ENCODE peak calls at places on chromosomes 7 and 10, in four cellular contexts. M, Q, T and U are unnamed samples.

GRCh38 chr7:55348502-55348901 is 16.6 kb upstream of the LANCL2 start:
- DNase-seq in Q (no peak), M (peak), T (no peak), U (no peak)

GRCh38 chr7:13715534-13715933 is 273.9 kb downstream of the ETV1 start:
- DNase-seq in T (no peak), Q (no peak), M (no peak), U (no peak)

GRCh38 chr7:119596651-119597050 is 676.3 kb upstream of the KCND2 start:
- DNase-seq in Q (no peak), T (no peak), M (no peak), U (no peak)

GRCh38 chr10:14573666-14574261 is 200.9 kb downstream of the FAM107B start:
- DNase-seq in Q (no peak), T (no peak), M (peak), U (peak)

GRCh38 chr10:114963908-114964307 is 25.9 kb downstream of the TRUB1 start:
- DNase-seq in M (no peak), Q (no peak), T (no peak), U (no peak)

GRCh38 chr7:80967536-80968297 is 48.9 kb upstream of the SEMA3C start:
- DNase-seq in M (peak), T (no peak), Q (no peak), U (no peak)

GRCh38 chr7:144565586-144565985 is 162.1 kb upstream of the NOBOX start:
- DNase-seq in Q (no peak), M (no peak), T (no peak), U (no peak)

GRCh38 chr10:6065406-6065805 is 3.2 kb upstream of the IL2RA start:
- DNase-seq in T (no peak), Q (no peak), M (no peak), U (no peak)

GRCh38 chr7:150382123-150382843 is 3.2 kb downstream of the ZNF775 start:
- DNase-seq in T (peak), M (no peak), Q (no peak), U (no peak)

GRCh38 chr10:85917601-85918000 is 449.0 kb downstream of the GRID1 start:
- DNase-seq in M (no peak), Q (no peak), T (no peak), U (no peak)

GRCh38 chr10:114874827-114875541 is 53.4 kb downstream of the FHIP2A start:
- DNase-seq in T (no peak), M (peak), Q (peak), U (no peak)